ENCODE peak calls at places on chromosomes 3 and 15, in four cellular contexts. P is mammary epithelial cell, N is fibroblast of pulmonary artery, I is mucosa of descending colon. B is an unnamed sample.

GRCh38 chr3:125585595-125586223 is 9.6 kb downstream of the OSBPL11 start:
- DNase-seq in I (peak; percentile 77), N (peak; percentile 89), P (peak; percentile 37), B (peak; percentile 63)

GRCh38 chr3:37037352-37037751 is 44.0 kb downstream of the MLH1 start:
- DNase-seq in I (no peak), N (no peak), P (no peak), B (no peak)

GRCh38 chr3:69113536-69113935 is 8.9 kb downstream of the LMOD3 start:
- DNase-seq in N (no peak), P (peak; percentile 30), I (no peak), B (no peak)

GRCh38 chr3:148992027-148992634 is 791 bp downstream of the GYG1 start:
- DNase-seq in N (peak; percentile 35), P (peak; percentile 20), I (peak; percentile 53), B (peak; percentile 30)

GRCh38 chr3:63753567-63753966 is 65.5 kb upstream of the C3orf49 start:
- DNase-seq in P (peak; percentile 24), I (peak; percentile 29), N (peak; percentile 51), B (peak; percentile 20)

GRCh38 chr3:25661694-25662455 is 2.8 kb downstream of the TOP2B start:
- DNase-seq in N (no peak), I (no peak), P (no peak), B (no peak)

GRCh38 chr3:111810909-111811308 is 48.2 kb upstream of the PHLDB2 start:
- DNase-seq in I (no peak), P (peak; percentile 81), N (peak; percentile 74), B (peak; percentile 77)

GRCh38 chr15:70203981-70204560 is 106.4 kb upstream of the TLE3 start:
- DNase-seq in N (no peak), I (no peak), P (no peak), B (no peak)

GRCh38 chr3:57555738-57556458 is at the start of gene PDE12:
- DNase-seq in I (peak; percentile 90), P (peak; percentile 92), N (peak; percentile 91), B (peak; percentile 80)

GRCh38 chr3:55434789-55435188 is 52.3 kb downstream of the WNT5A start:
- DNase-seq in P (peak; percentile 28), I (peak; percentile 62), N (peak; percentile 55), B (no peak)

GRCh38 chr15:93038064-93038705 is 50.8 kb downstream of the RGMA start:
- DNase-seq in P (no peak), I (no peak), N (no peak), B (no peak)

GRCh38 chr15:93035092-93035915 is 53.7 kb downstream of the RGMA start:
- DNase-seq in P (no peak), I (no peak), N (no peak), B (no peak)

GRCh38 chr15:93035953-93036810 is 52.8 kb downstream of the RGMA start:
- DNase-seq in I (peak; percentile 48), P (no peak), N (peak; percentile 53), B (no peak)

GRCh38 chr15:93036922-93037321 is 52.1 kb downstream of the RGMA start:
- DNase-seq in I (no peak), P (no peak), N (no peak), B (no peak)

DNA sequence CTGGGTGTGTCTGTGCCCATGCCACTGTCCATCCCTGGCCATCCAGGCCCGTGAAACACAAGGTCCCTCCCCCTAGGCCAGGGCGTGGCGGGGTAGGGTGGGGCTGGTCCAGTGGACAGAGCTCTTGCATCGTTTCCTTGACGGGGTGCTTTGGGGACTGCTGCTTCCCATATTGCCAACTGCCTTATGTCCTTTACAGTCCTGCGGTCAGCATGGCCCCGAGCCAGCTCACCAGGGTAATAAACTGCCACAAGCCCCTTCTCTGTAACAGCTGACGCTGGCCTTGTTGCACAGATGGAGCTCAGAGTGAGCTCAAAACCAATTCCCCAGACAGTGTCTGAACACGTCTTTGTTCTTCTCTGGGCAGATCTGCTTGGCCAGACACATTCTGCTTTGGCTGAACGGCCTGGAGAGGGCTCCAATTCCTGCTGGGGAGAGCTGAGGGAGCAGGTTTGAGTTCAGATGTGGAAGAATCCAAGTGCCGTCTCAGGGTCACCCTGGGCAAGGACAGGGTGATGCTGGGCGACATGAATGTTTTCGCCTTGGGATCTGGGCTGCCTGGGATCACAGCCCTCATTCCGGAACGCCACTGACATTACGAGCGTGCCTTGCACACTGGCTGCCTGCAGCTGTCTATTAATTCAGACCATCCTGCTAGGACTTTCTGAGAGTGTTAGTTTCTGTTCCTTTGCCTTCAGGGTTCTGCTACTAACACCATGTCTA is 51.5 kb downstream of the RGMA start:
- DNase-seq in P (peak; percentile 56), I (no peak), N (peak; percentile 39), B (no peak)
- TF ChIP-seq CTCF in P (no peak), I (no peak), N (peak; percentile 24), B (peak; percentile 55)

GRCh38 chr3:42601898-42602581 is 1.6 kb downstream of the NKTR start:
- DNase-seq in N (no peak), P (peak; percentile 50), I (no peak), B (no peak)
- TF ChIP-seq CTCF in N (peak; percentile 10), P (no peak), I (no peak), B (no peak)

GRCh38 chr15:64459382-64459781 is 996 bp upstream of the ZNF609 start:
- DNase-seq in P (no peak), N (no peak), I (no peak), B (no peak)
- TF ChIP-seq CTCF in P (no peak), N (no peak), I (no peak), B (no peak)

DNA sequence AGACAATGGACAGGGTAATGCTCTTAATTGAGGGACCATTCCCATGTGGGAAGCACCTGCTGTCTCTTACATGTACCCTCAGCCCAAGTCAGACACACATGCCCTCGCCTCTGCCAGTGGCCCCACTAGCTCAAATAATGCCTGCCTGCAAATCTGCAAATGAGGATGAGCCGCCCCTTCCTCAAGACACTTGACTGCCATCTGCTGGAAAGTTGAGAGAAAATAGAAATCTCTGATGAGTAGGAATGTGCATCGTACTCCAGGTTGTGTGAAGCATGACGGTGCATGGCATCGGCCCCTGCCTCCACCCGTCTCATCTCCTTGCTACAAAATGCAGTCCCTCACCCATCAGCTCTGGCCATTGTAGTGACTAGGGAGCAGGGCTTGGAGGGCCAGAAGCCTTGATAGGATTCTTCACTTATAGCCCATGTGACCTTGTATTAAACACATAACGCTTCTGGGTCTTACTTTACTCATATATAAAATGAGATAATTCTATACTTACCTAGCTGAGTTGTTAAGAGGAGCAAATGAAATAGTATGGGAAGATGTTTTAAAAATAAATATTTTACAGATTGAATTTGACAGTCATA is 6.3 kb upstream of the SCN5A start:
- DNase-seq in I (peak; percentile 9), P (peak; percentile 24), N (peak; percentile 52), B (peak; percentile 15)
- TF ChIP-seq CTCF in I (no peak), P (peak; percentile 31), N (peak; percentile 54), B (peak; percentile 30)